ENCODE peak calls at places on chromosomes 3 and 15, in five cellular contexts. E, H, I, U and S are unnamed samples.

GRCh38 chr15:89127054-89127702 is 38.9 kb downstream of the ABHD2 start:
- DNase-seq in E (no peak), H (no peak), I (no peak), U (peak; percentile 39), S (no peak)

GRCh38 chr3:144343777-144344176 is 372.2 kb downstream of the DIPK2A start:
- DNase-seq in E (no peak), H (no peak), I (no peak), U (no peak), S (no peak)

GRCh38 chr3:139758654-139759291 is 81.0 kb upstream of the NMNAT3 start:
- DNase-seq in E (no peak), H (no peak), I (no peak), U (peak; percentile 14), S (no peak)

GRCh38 chr15:71444866-71445590 is 329.8 kb downstream of the THSD4 start:
- DNase-seq in E (no peak), H (no peak), I (no peak), U (peak; percentile 66), S (no peak)

GRCh38 chr3:188362405-188362831 is 208.5 kb downstream of the LPP start:
- DNase-seq in E (no peak), H (no peak), I (no peak), U (peak; percentile 76), S (no peak)

GRCh38 chr15:89356634-89357298 is 22.1 kb upstream of the POLG start:
- DNase-seq in E (no peak), H (no peak), I (no peak), U (peak; percentile 64), S (no peak)

GRCh38 chr3:187738400-187739124 is 6.7 kb downstream of the BCL6 start:
- DNase-seq in E (peak; percentile 73), H (peak; percentile 92), I (peak; percentile 89), U (peak; percentile 97), S (peak; percentile 80)

GRCh38 chr3:17967111-17967510 is 224.7 kb upstream of the TBC1D5 start:
- DNase-seq in E (no peak), H (no peak), I (no peak), U (no peak), S (no peak)

GRCh38 chr15:64767203-64767602 is 8.2 kb downstream of the RBPMS2 start:
- DNase-seq in E (no peak), H (no peak), I (no peak), U (no peak), S (no peak)

GRCh38 chr3:59515936-59516335 is 466.1 kb upstream of the CFAP20DC start:
- DNase-seq in E (no peak), H (no peak), I (no peak), U (no peak), S (no peak)

GRCh38 chr3:172515130-172515918 is 7.9 kb downstream of the TNFSF10 start:
- DNase-seq in E (no peak), H (no peak), I (no peak), U (no peak), S (no peak)
- TF ChIP-seq CTCF in E (no peak), H (no peak), I (no peak), U (no peak), S (no peak)

GRCh38 chr3:80559701-80560100 is 791.9 kb upstream of the ROBO1 start:
- DNase-seq in E (no peak), H (no peak), I (no peak), U (no peak), S (no peak)
- TF ChIP-seq CTCF in E (no peak), H (no peak), I (peak; percentile 35), U (no peak), S (no peak)

GRCh38 chr15:74724570-74725240 is 623 bp downstream of the CYP1A1 start:
- DNase-seq in E (no peak), H (no peak), I (no peak), U (no peak), S (no peak)

GRCh38 chr15:74725241-74725774 is at the start of gene CYP1A1:
- DNase-seq in E (peak; percentile 32), H (no peak), I (peak; percentile 66), U (peak; percentile 42), S (no peak)

GRCh38 chr15:74726774-74727164 is 1.4 kb upstream of the CYP1A1 start:
- DNase-seq in E (no peak), H (no peak), I (no peak), U (no peak), S (no peak)

GRCh38 chr15:74727727-74728126 is 2.4 kb upstream of the CYP1A1 start:
- DNase-seq in E (no peak), H (no peak), I (no peak), U (no peak), S (no peak)

GRCh38 chr15:74725845-74726773 is 781 bp upstream of the CYP1A1 start:
- DNase-seq in E (peak; percentile 65), H (no peak), I (peak; percentile 73), U (peak; percentile 54), S (no peak)
- TF ChIP-seq CTCF in E (no peak), H (no peak), I (peak; percentile 44), U (no peak), S (no peak)

GRCh38 chr15:77107531-77108355 is 36.8 kb upstream of the TSPAN3 start:
- DNase-seq in E (peak; percentile 51), H (peak; percentile 25), I (peak; percentile 79), U (peak; percentile 76), S (peak; percentile 27)
- TF ChIP-seq CTCF in E (peak; percentile 73), H (no peak), I (peak; percentile 88), U (peak; percentile 86), S (peak; percentile 79)

DNA sequence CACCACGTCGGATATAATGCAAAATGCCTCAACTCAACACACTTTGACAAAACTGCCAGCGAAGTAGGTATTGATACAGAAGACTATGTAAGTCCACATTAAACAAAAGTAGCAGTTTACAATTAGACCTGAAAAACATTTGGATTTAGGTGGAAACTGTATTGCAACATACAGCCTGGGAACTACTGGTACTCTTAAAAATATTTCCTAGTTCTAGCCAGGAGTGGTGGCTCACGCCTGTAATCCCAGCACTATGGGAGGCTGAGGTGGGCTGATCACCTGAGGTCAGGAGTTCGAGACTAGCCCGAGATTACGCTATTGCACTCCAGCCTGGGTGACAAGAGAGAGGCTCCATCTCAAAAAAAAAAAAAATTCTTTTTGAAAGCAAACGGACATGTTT is 246.2 kb downstream of the ZBTB20 start:
- DNase-seq in E (no peak), H (no peak), I (no peak), U (no peak), S (no peak)
- TF ChIP-seq CTCF in E (no peak), H (no peak), I (no peak), U (no peak), S (no peak)

GRCh38 chr3:123618768-123619484 is 34.1 kb upstream of the HACD2 start:
- DNase-seq in E (no peak), H (no peak), I (no peak), U (peak; percentile 88), S (peak; percentile 39)
- TF ChIP-seq CTCF in E (no peak), H (no peak), I (no peak), U (no peak), S (no peak)

GRCh38 chr15:38427380-38427779 is 26.5 kb upstream of the FAM98B start:
- DNase-seq in E (no peak), H (no peak), I (no peak), U (no peak), S (no peak)
- TF ChIP-seq CTCF in E (no peak), H (no peak), I (peak; percentile 23), U (no peak), S (no peak)